ENCODE peak calls at places on chromosomes 2 and 18, in ten cellular contexts. D is A549; P is AG10803; W is fibroblast of mammary gland; S is AG09319; Y is GM13977; F is CD8-positive, alpha-beta T cell; C is GM12865; O is CD4-positive, alpha-beta T cell; R is breast epithelium. V is an unnamed sample.
A peak's percentile ranks its signal among the peaks of the same experiment; 100 is the strongest.

GRCh38 chr2:227164745-227165350 is 424 bp downstream of the COL4A3 start:
- DNase-seq in D (peak; percentile 46), P (no peak), W (no peak), S (no peak), Y (peak; percentile 69), F (no peak), C (peak; percentile 87), O (no peak), R (no peak), V (peak; percentile 77)

GRCh38 chr2:120951701-120952100 is 216.0 kb downstream of the GLI2 start:
- DNase-seq in D (no peak), P (no peak), W (no peak), S (no peak), Y (no peak), F (no peak), C (no peak), O (no peak), R (no peak), V (no peak)

GRCh38 chr18:70166668-70167067 is 38.8 kb downstream of the RTTN start:
- DNase-seq in D (no peak), P (no peak), W (no peak), S (no peak), Y (no peak), F (no peak), C (no peak), O (no peak), R (no peak), V (no peak)

GRCh38 chr2:100197643-100198153 is 55.3 kb upstream of the AFF3 start:
- DNase-seq in D (no peak), P (peak; percentile 87), W (no peak), S (peak; percentile 39), Y (no peak), F (no peak), C (no peak), O (no peak), R (no peak), V (peak; percentile 88)

GRCh38 chr2:130951018-130951417 is 114.3 kb downstream of the ARHGEF4 start:
- DNase-seq in D (no peak), P (no peak), W (no peak), S (no peak), Y (no peak), F (no peak), C (peak; percentile 6), O (no peak), R (no peak), V (no peak)

GRCh38 chr2:8590940-8591339 is 90.9 kb upstream of the ID2 start:
- DNase-seq in D (no peak), P (no peak), W (no peak), S (no peak), Y (no peak), F (no peak), C (no peak), O (no peak), R (no peak), V (no peak)

GRCh38 chr2:68250652-68251186 is 1.6 kb downstream of the PPP3R1 start:
- DNase-seq in D (no peak), P (no peak), W (no peak), S (no peak), Y (no peak), F (no peak), C (no peak), O (no peak), R (no peak), V (no peak)

GRCh38 chr18:6963452-6964097 is 154.0 kb downstream of the LAMA1 start:
- DNase-seq in D (no peak), P (no peak), W (no peak), S (no peak), Y (no peak), F (no peak), C (no peak), O (no peak), R (no peak), V (no peak)

GRCh38 chr2:43224571-43225092 is 1.8 kb downstream of the ZFP36L2 start:
- DNase-seq in D (no peak), P (peak; percentile 47), W (no peak), S (no peak), Y (peak; percentile 60), F (no peak), C (peak; percentile 58), O (peak; percentile 60), R (no peak), V (peak; percentile 11)

DNA sequence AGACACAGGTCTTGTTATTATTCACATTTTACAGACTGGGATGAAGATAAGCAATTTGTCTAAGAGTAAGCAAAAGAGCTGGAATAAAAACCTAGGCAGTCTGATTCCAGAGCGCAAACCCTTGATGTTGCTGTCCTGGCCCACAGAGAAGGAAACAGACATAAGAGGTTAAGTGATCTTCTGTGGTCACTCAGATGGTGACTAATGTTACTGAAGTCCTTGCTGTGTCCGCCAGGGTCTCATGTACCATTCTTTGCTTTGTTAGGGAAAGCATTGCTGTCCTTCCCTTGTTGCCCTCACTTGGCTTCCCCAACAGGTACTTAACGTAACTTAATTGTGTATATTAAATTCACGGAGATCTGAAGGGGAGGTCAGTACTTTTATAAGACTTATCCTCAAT is 14.9 kb upstream of the FAP start:
- DNase-seq in D (no peak), P (no peak), W (peak; percentile 61), S (no peak), Y (no peak), F (no peak), C (no peak), O (no peak), R (no peak), V (no peak)
- TF ChIP-seq CTCF in D (no peak), P (no peak), W (peak; percentile 10), S (no peak), Y (no peak), F (no peak), C (no peak), O (no peak), R (no peak), V (no peak)

DNA sequence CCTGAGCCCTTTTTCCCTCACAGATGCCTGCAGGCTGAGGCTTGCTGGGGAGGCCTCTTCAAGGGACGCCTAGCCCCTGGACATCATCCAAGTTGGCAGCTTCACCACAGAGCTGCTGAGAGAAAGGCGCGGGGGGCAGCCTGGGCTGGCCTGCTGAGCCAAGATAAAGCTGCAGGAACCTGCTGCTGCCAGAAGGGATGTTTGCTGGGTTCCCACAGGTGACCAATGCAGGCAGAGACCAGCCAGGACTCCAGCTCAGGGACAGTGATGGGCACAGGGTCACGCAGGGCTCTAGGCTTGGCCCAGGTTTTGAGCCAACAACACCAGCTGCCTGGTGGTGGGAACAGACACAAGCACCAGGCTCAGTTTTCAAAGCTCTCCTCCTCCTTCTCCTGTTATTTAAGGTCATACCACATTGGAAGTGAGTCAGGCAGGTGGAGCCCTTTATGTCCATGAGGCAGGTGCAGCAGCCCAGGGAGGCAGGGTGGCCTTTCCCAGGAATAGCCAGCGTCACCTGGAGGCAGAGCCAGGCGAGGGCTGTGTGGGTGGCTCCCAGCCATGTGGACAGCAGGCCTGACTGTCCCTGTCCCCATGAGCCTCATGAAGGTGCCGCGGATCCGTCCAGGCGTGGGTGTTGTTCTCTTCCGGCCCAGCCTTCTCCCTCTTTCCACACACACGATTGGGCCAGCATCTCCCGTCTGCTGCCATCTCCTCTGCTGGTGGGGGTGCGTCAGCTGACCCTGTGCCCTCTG is 515.5 kb upstream of the MYT1L start:
- DNase-seq in D (no peak), P (no peak), W (no peak), S (no peak), Y (no peak), F (no peak), C (no peak), O (no peak), R (no peak), V (peak; percentile 71)
- TF ChIP-seq CTCF in D (no peak), P (no peak), W (no peak), S (no peak), Y (no peak), F (no peak), C (no peak), O (no peak), R (no peak), V (no peak)

GRCh38 chr2:193580176-193580950 is 1385.6 kb upstream of the TMEFF2 start:
- DNase-seq in D (no peak), P (no peak), W (no peak), S (no peak), Y (no peak), F (no peak), C (no peak), O (no peak), R (no peak), V (no peak)

GRCh38 chr2:193581807-193582206 is 1387.1 kb upstream of the TMEFF2 start:
- DNase-seq in D (no peak), P (no peak), W (no peak), S (no peak), Y (no peak), F (no peak), C (no peak), O (no peak), R (no peak), V (no peak)

GRCh38 chr2:193584522-193584938 is 1389.8 kb upstream of the TMEFF2 start:
- DNase-seq in D (no peak), P (no peak), W (peak; percentile 48), S (no peak), Y (peak; percentile 35), F (no peak), C (peak; percentile 51), O (no peak), R (no peak), V (no peak)

GRCh38 chr2:193584001-193584400 is 1389.3 kb upstream of the TMEFF2 start:
- DNase-seq in D (no peak), P (no peak), W (peak; percentile 41), S (no peak), Y (no peak), F (no peak), C (no peak), O (no peak), R (no peak), V (no peak)
- TF ChIP-seq CTCF in D (no peak), P (no peak), W (peak; percentile 39), S (no peak), Y (no peak), F (no peak), C (no peak), O (no peak), R (no peak), V (no peak)

GRCh38 chr2:61758991-61759390 is 94.9 kb downstream of the FAM161A start:
- DNase-seq in D (no peak), P (peak; percentile 97), W (peak; percentile 97), S (peak; percentile 83), Y (no peak), F (no peak), C (no peak), O (no peak), R (no peak), V (no peak)

GRCh38 chr2:61762292-61762691 is 91.6 kb downstream of the FAM161A start:
- DNase-seq in D (no peak), P (no peak), W (no peak), S (no peak), Y (no peak), F (no peak), C (peak; percentile 72), O (no peak), R (no peak), V (no peak)

GRCh38 chr2:61764035-61764800 is 89.6 kb downstream of the FAM161A start:
- DNase-seq in D (peak; percentile 92), P (peak; percentile 99), W (peak; percentile 98), S (peak; percentile 97), Y (peak; percentile 93), F (peak; percentile 91), C (peak; percentile 99), O (peak; percentile 93), R (peak; percentile 97), V (peak; percentile 97)

GRCh38 chr2:61759718-61760117 is 94.1 kb downstream of the FAM161A start:
- DNase-seq in D (peak; percentile 39), P (peak; percentile 57), W (peak; percentile 84), S (no peak), Y (no peak), F (no peak), C (no peak), O (no peak), R (no peak), V (no peak)

GRCh38 chr2:61763605-61764034 is 90.2 kb downstream of the FAM161A start:
- DNase-seq in D (peak; percentile 62), P (peak; percentile 80), W (peak; percentile 89), S (peak; percentile 38), Y (peak; percentile 17), F (no peak), C (peak; percentile 66), O (no peak), R (peak; percentile 77), V (peak; percentile 77)
- TF ChIP-seq CTCF in D (peak; percentile 48), P (peak; percentile 33), W (no peak), S (peak; percentile 38), Y (peak; percentile 31), F (no peak), C (no peak), O (no peak), R (no peak), V (peak; percentile 9)

V was measured in thyroid gland.